ENCODE peak calls at places on chromosomes 16 and 17, in four cellular contexts. B, Y, W and R are unnamed samples.

GRCh38 chr17:11330871-11331270 is 89.9 kb downstream of the SHISA6 start:
- DNase-seq in W (peak), B (no peak), Y (peak), R (no peak)

GRCh38 chr16:49458656-49459445 is 85.2 kb downstream of the C16orf78 start:
- DNase-seq in B (no peak), W (no peak), Y (no peak), R (no peak)

GRCh38 chr16:13959626-13960025 is 39.7 kb downstream of the ERCC4 start:
- DNase-seq in W (no peak), B (no peak), Y (no peak), R (no peak)

GRCh38 chr16:47779201-47780016 is 318.3 kb downstream of the PHKB start:
- DNase-seq in B (no peak), W (no peak), Y (peak), R (no peak)

GRCh38 chr16:88451586-88452484 is 1.2 kb upstream of the ZFPM1 start:
- DNase-seq in B (peak), Y (no peak), W (no peak), R (no peak)

GRCh38 chr17:41734139-41734948 is at the start of gene HAP1:
- DNase-seq in B (no peak), W (peak), Y (peak), R (no peak)

GRCh38 chr17:44004077-44004760 is at the start of gene NAGS:
- DNase-seq in W (no peak), B (no peak), Y (no peak), R (peak)

GRCh38 chr16:81838794-81839193 is 59.7 kb downstream of the PLCG2 start:
- DNase-seq in B (peak), W (no peak), Y (peak), R (no peak)

GRCh38 chr17:74892974-74893911 is at the start of gene FADS6:
- DNase-seq in Y (no peak), W (no peak), B (no peak), R (no peak)

GRCh38 chr17:6304894-6305612 is 129.9 kb downstream of the AIPL1 start:
- DNase-seq in W (no peak), Y (no peak), B (no peak), R (no peak)

GRCh38 chr17:83067718-83068261 is 11.6 kb upstream of the METRNL start:
- DNase-seq in B (no peak), Y (peak), W (peak), R (no peak)

GRCh38 chr16:79037429-79038373 is 562.8 kb downstream of the MAF start:
- DNase-seq in W (no peak), Y (no peak), B (no peak), R (no peak)

GRCh38 chr16:3854740-3855139 is 25.8 kb downstream of the CREBBP start:
- DNase-seq in B (no peak), Y (no peak), W (no peak), R (no peak)

GRCh38 chr17:45852535-45853297 is 8.0 kb downstream of the SPPL2C start:
- DNase-seq in W (peak), Y (peak), B (peak), R (no peak)

GRCh38 chr17:58321571-58322525 is 6.7 kb downstream of the TSPOAP1 start:
- DNase-seq in Y (no peak), B (no peak), W (no peak), R (no peak)

GRCh38 chr17:2396192-2396567 is 4.7 kb downstream of the MNT start:
- DNase-seq in Y (no peak), W (no peak), B (no peak), R (no peak)

GRCh38 chr17:1714980-1715802 is 5.0 kb upstream of the TLCD2 start:
- DNase-seq in Y (peak), W (peak), B (no peak), R (peak)

GRCh38 chr16:3787924-3788661 is 70.8 kb upstream of the TRAP1 start:
- DNase-seq in Y (no peak), B (no peak), W (no peak), R (no peak)

GRCh38 chr17:77376795-77377751 is 236.3 kb downstream of the SEC14L1 start:
- DNase-seq in W (no peak), Y (peak), B (no peak), R (no peak)

GRCh38 chr16:67445441-67445912 is 14.6 kb downstream of the HSD11B2 start:
- DNase-seq in Y (no peak), B (no peak), W (no peak), R (no peak)

GRCh38 chr16:84834403-84834772 is 14.6 kb downstream of the CRISPLD2 start:
- DNase-seq in Y (no peak), W (peak), B (no peak), R (no peak)

GRCh38 chr16:85568519-85568918 is 44.6 kb upstream of the GSE1 start:
- DNase-seq in B (no peak), Y (no peak), W (peak), R (no peak)

GRCh38 chr16:3611145-3611977 is at the start of gene SLX4:
- DNase-seq in B (peak), W (peak), Y (peak), R (peak)

GRCh38 chr16:73368715-73369114 is 320.8 kb upstream of the ZFHX3 start:
- DNase-seq in Y (no peak), W (no peak), B (no peak), R (no peak)

GRCh38 chr17:72599891-72600290 is 479.1 kb downstream of the SOX9 start:
- DNase-seq in Y (no peak), B (no peak), W (no peak), R (no peak)

GRCh38 chr17:14289162-14289561 is 11.7 kb upstream of the HS3ST3B1 start:
- DNase-seq in Y (no peak), B (no peak), W (no peak), R (no peak)

GRCh38 chr17:33725675-33726271 is 432.7 kb upstream of the ASIC2 start:
- DNase-seq in Y (peak), W (peak), B (peak), R (no peak)

GRCh38 chr16:68644715-68645493 is at the start of gene CDH3:
- DNase-seq in W (peak), Y (no peak), B (no peak), R (peak)

GRCh38 chr16:51157698-51158097 is 6.6 kb upstream of the SALL1 start:
- DNase-seq in Y (no peak), B (no peak), W (no peak), R (no peak)

GRCh38 chr16:87149051-87149450 is 168.1 kb downstream of the C16orf95 start:
- DNase-seq in Y (peak), B (no peak), W (no peak), R (no peak)

GRCh38 chr17:73901661-73902415 is 257.6 kb upstream of the SDK2 start:
- DNase-seq in Y (no peak), B (peak), W (peak), R (no peak)

GRCh38 chr16:22220714-22221113 is 14.6 kb downstream of the EEF2K start:
- DNase-seq in Y (no peak), B (no peak), W (no peak), R (no peak)

GRCh38 chr17:58330997-58331814 is 2.6 kb upstream of the TSPOAP1 start:
- DNase-seq in W (no peak), Y (no peak), B (peak), R (no peak)

GRCh38 chr17:64599827-64600226 is 62.3 kb downstream of the SMURF2 start:
- DNase-seq in Y (no peak), B (no peak), W (no peak), R (no peak)
- H2AFZ ChIP-seq in Y (no peak), B (no peak), W (no peak), R (no peak)

GRCh38 chr17:60173304-60173807 is 23.6 kb downstream of the CA4 start:
- DNase-seq in Y (peak), B (no peak), W (no peak), R (no peak)
- H3K27ac ChIP-seq in Y (no peak), B (no peak), W (no peak), R (no peak)

DNA sequence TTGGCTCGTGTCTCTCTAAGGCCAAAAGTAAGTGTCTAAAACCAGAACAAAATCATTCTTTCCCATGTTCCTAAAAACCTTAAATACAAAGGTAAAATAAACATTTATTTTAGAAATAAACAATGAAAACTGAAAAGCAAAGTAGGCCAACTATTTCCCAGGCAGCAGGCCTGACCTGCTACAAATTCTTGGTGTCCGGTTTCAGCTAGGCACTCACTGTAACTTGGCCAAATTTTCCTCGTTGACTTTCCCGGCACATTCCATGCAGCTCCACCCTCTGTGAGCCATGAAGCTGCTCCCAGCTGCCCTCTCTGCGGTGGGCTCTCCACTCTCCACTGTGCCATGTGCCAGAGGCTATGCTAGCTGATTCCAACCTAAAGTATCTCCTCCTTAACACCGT is 4.1 kb downstream of the CDRT4 start:
- DNase-seq in Y (peak), B (no peak), W (peak), R (no peak)
- H2AFZ ChIP-seq in Y (peak), B (no peak), W (no peak), R (no peak)

DNA sequence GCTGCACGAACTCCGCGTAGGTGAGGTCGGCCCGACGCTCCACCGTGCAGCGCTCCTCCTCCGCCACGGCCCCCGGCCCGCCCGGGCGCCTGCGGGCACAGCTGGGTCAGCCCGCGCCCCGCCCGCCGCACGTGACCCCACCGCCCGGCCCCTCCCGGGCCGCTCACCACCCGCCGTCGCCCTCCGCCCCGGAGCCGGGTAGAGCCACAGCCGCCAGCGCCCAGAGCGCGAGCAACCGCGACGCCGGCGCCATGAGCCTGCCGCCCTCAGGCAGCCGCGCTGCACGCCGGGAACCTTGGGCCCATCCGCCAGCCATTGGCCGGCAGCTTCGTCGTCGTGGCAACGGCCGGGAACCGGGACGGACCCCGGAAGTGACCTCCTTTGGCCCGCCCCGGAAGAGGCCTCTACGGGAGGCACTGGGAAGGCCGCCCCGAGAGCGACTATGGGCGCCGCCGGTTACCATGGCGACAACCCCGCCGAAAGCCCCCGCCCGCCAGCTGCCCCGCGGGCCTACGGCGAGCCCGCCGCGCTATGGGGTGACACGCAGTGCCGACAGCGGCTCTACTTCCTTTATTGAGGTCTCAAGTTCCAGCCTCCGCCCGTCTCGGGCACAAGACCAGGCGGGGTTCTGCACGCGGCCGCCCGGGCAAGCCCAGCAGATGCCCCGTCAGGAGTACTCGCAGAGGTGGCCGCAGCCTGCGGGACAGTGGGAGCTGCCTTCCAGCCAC is at the start of gene JMJD8:
- DNase-seq in Y (peak), B (peak), W (peak), R (peak)
- H3K27ac ChIP-seq in Y (peak), B (peak), W (peak), R (no peak)

GRCh38 chr17:39700148-39700987 is 504 bp downstream of the ERBB2 start:
- DNase-seq in Y (peak), B (no peak), W (peak), R (no peak)
- H2AFZ ChIP-seq in Y (peak), B (no peak), W (peak), R (peak)